ENCODE peak calls at places on chromosomes 6 and 20, in seven cellular contexts. R is cardiac muscle cell; F is anterior cingulate cortex; J is GM19239; N is NAMALWA; T is activated T-cell treated with anti-CD3 and anti-CD28 coated beads, Interleukin-2, amount 50 U/mL, for 4 hours; D is NCI-H1694 treated with DMSO at 0.1 percent for 48 hours. A is an unnamed sample.

GRCh38 chr20:56985286-56985685 is 281.2 kb downstream of the BMP7 start:
- DNase-seq in R (no peak), N (no peak), F (no peak), D (no peak), T (no peak), J (no peak), A (no peak)

GRCh38 chr6:36340671-36341454 is 4.2 kb upstream of the BNIP5 start:
- DNase-seq in J (peak), N (peak), T (peak), R (peak), D (peak), F (peak), A (no peak)

GRCh38 chr6:91352878-91353277 is 766.0 kb upstream of the MAP3K7 start:
- DNase-seq in R (no peak), N (no peak), D (no peak), J (no peak), T (no peak), F (no peak), A (no peak)

GRCh38 chr6:2037230-2037926 is 208.0 kb downstream of the GMDS start:
- DNase-seq in R (peak), F (no peak), J (no peak), N (no peak), T (no peak), D (no peak), A (no peak)

GRCh38 chr6:33878541-33878940 is 74.7 kb upstream of the MLN start:
- DNase-seq in F (no peak), D (no peak), R (no peak), J (no peak), N (no peak), T (no peak), A (no peak)

GRCh38 chr20:62723768-62724420 is 15.3 kb downstream of the NTSR1 start:
- DNase-seq in F (no peak), N (no peak), R (no peak), T (no peak), J (no peak), D (no peak), A (no peak)

GRCh38 chr20:57605045-57605444 is 15.2 kb downstream of the ZBP1 start:
- DNase-seq in D (no peak), N (no peak), R (no peak), T (no peak), J (no peak), F (no peak), A (no peak)

GRCh38 chr6:168310945-168311344 is 8.6 kb downstream of the DACT2 start:
- DNase-seq in D (no peak), T (no peak), R (no peak), N (no peak), F (no peak), J (no peak), A (no peak)

GRCh38 chr6:3844097-3844463 is 5.1 kb upstream of the FAM50B start:
- DNase-seq in D (no peak), J (no peak), F (no peak), R (peak), T (no peak), N (no peak), A (no peak)

GRCh38 chr6:109164331-109164730 is 69.0 kb downstream of the CEP57L1 start:
- DNase-seq in D (no peak), T (no peak), F (no peak), N (no peak), R (no peak), J (no peak), A (no peak)

GRCh38 chr6:27213544-27214125 is 33.9 kb upstream of the PRSS16 start:
- DNase-seq in T (no peak), F (no peak), D (no peak), N (no peak), J (no peak), R (peak), A (no peak)